ENCODE peak calls at places on chromosomes 11 and 22, in nine cellular contexts. T is OCI-LY7, C is colonic mucosa, R is lower leg skin, S is GM12865, N is fibroblast of the aortic adventitia, K is A549, A is pancreas, B is MM.1S. G is an unnamed sample.

GRCh38 chr22:19036523-19037273 is 85.5 kb downstream of the DGCR2 start:
- DNase-seq in S (no peak), N (no peak), B (no peak), C (no peak), K (peak; percentile 32), R (peak; percentile 86), T (no peak), A (no peak), G (no peak)

GRCh38 chr11:81658722-81659121 is 1074.9 kb downstream of the FAM181B start:
- DNase-seq in A (no peak), C (no peak), B (peak; percentile 54), N (peak; percentile 19), R (no peak), T (peak; percentile 44), K (peak; percentile 13), S (peak; percentile 49), G (peak; percentile 10)

GRCh38 chr11:60528465-60528864 is 13.3 kb downstream of the MS4A13 start:
- DNase-seq in T (no peak), S (peak; percentile 24), N (no peak), K (no peak), R (no peak), A (no peak), C (no peak), B (no peak), G (no peak)

GRCh38 chr22:19423906-19424500 is 7.5 kb downstream of the HIRA start:
- DNase-seq in T (no peak), R (no peak), N (no peak), K (no peak), C (no peak), B (no peak), S (no peak), A (no peak), G (no peak)

GRCh38 chr22:39475337-39475736 is 18.5 kb downstream of the MGAT3 start:
- DNase-seq in S (no peak), B (no peak), K (no peak), T (no peak), C (no peak), R (no peak), A (no peak), N (no peak), G (no peak)

GRCh38 chr11:27423125-27423524 is 49.5 kb downstream of the LGR4 start:
- DNase-seq in R (peak; percentile 94), S (no peak), N (peak; percentile 88), A (no peak), B (no peak), K (peak; percentile 66), C (peak; percentile 31), T (no peak), G (no peak)

GRCh38 chr22:36435516-36436415 is 45.7 kb downstream of the TXN2 start:
- DNase-seq in S (peak; percentile 71), B (peak; percentile 81), A (peak; percentile 86), R (no peak), K (no peak), T (no peak), N (no peak), C (peak; percentile 88), G (no peak)

GRCh38 chr11:14687943-14688627 is 44.5 kb downstream of the PDE3B start:
- DNase-seq in B (no peak), T (no peak), C (no peak), A (no peak), K (peak; percentile 16), R (no peak), S (no peak), N (no peak), G (peak; percentile 91)

GRCh38 chr11:121441533-121441932 is 10.6 kb upstream of the SORL1 start:
- DNase-seq in B (no peak), A (no peak), N (no peak), K (no peak), R (no peak), T (no peak), C (no peak), S (no peak), G (no peak)

GRCh38 chr11:63670077-63670737 is 969 bp downstream of the ATL3 start:
- DNase-seq in A (no peak), R (no peak), T (peak; percentile 17), S (peak; percentile 35), B (no peak), C (no peak), K (no peak), N (peak; percentile 70), G (no peak)

GRCh38 chr22:44594951-44595350 is 96.9 kb upstream of the RTL6 start:
- DNase-seq in R (no peak), K (no peak), S (no peak), A (no peak), C (no peak), T (no peak), B (no peak), N (no peak), G (no peak)

GRCh38 chr11:113240790-113241189 is 73.6 kb upstream of the TTC12 start:
- DNase-seq in R (no peak), C (no peak), A (no peak), B (no peak), S (no peak), T (no peak), N (no peak), K (no peak), G (no peak)

GRCh38 chr11:113234888-113235287 is 79.5 kb upstream of the TTC12 start:
- DNase-seq in T (no peak), N (no peak), A (no peak), C (no peak), R (no peak), S (no peak), B (no peak), K (no peak), G (no peak)

GRCh38 chr11:113238721-113239120 is 75.7 kb upstream of the TTC12 start:
- DNase-seq in B (no peak), T (no peak), S (no peak), A (no peak), R (no peak), N (no peak), K (no peak), C (no peak), G (no peak)

GRCh38 chr11:113240389-113240788 is 74.0 kb upstream of the TTC12 start:
- DNase-seq in N (no peak), S (no peak), R (no peak), C (no peak), K (no peak), B (no peak), T (no peak), A (no peak), G (no peak)

DNA sequence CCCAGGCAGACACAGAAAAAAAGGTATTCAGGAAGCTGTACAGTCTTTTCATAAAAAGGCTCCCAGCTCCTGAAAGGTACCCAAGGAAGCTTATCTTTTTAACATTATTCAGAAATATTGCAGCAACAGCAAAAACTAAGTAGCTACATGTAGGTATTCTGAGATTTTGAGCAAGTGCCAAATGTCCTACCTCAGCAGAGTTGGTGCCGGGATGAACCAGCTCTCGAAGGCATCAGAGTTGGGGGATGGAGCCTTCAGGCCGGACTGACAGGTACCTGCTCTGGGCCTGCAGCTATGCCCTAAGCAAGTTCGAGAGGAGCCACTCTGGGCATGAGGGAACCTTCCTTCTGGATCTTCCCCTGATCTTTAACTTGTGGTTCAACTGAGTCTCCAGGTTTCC is 77.1 kb upstream of the TTC12 start:
- DNase-seq in N (no peak), B (no peak), S (no peak), C (no peak), A (no peak), K (no peak), R (no peak), T (no peak), G (no peak)
- H3K4me3 ChIP-seq in N (no peak overlapping the region), B (no peak overlapping the region), S (no peak overlapping the region), C (no peak overlapping the region), A (no peak overlapping the region), K (no peak overlapping the region), R (no peak overlapping the region), T (no peak overlapping the region), G (no peak overlapping the region)

DNA sequence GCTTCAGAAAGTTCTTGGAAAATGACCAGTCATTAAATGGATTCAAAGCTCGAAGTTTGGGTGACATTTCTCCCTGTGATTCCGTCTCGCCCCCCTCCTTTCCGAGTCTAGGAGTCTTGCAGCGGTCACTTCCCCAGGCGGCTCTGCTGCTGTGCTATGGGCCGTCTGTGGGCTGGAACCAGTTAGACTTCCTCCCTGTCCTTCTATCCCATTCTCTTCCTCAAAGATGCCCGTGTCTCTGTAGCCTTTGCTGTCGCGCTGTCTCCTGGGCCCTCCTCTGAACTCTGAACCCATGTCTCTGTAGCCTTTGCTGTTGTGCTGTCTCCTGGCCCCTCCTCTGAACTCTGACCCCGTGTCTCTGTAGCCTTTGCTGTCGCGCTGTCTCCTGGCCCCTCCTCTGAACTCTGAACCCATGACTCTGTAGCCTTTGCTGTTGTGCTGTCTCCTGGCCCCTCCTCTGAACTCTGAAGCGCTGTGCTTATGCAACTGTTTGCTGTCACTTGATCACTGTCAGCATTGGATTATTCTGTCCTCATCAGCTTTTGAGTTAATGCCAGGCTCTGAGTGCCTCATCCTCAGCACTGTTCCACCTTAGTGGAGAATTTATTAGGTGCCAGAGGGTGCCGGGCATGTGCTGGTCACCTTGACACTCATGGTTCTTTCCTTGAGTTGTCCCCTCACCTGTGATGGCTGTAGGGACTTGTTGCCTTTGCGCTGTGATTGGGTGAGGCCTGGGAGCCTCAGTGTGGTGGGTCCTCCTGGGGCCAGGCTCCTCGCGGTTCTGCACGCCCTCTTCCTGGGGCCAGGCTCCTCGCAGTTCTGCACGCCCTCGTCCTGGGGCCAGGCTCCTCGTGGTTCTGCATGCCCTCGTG is 173.3 kb downstream of the TBC1D22A start:
- DNase-seq in T (no peak), B (no peak), K (no peak), N (no peak), R (peak; percentile 78), A (no peak), C (peak; percentile 76), S (no peak), G (peak; percentile 66)
- TF ChIP-seq CTCF in T (no peak), B (no peak), K (no peak), N (no peak), R (no peak), A (no peak), C (no peak), S (no peak), G (no peak)

DNA sequence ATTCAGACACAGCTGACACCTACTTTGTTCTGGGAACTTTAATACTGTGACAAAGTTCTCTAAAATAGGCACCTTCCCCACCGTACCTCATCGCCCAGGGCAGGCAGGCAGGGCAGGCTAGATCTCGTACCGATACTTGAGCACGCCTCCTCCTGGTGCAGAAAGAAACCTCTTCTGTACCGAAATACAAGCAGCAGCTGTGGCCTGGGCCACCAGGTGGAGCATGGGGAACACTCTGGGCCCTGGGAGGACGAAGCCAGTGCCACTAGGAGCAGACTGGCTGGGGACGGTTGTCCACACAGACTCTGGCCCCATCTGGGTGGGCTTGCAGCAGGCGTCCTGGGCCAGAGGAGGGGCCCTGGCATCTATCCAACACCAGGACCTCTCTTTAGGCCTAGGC is 12.8 kb downstream of the PMM1 start:
- DNase-seq in S (peak; percentile 64), B (no peak), A (peak; percentile 46), T (peak; percentile 64), N (peak; percentile 41), K (peak; percentile 72), C (peak; percentile 40), R (no peak), G (no peak)
- H3K4me3 ChIP-seq in S (no peak overlapping the region), B (no peak overlapping the region), A (no peak overlapping the region), T (no peak overlapping the region), N (no peak overlapping the region), K (no peak overlapping the region), C (no peak overlapping the region), R (no peak overlapping the region), G (no peak overlapping the region)

GRCh38 chr11:57249384-57250319 is 12.6 kb upstream of the APLNR start:
- DNase-seq in A (peak; percentile 32), T (peak; percentile 59), R (peak; percentile 89), S (peak; percentile 57), K (peak; percentile 68), N (peak; percentile 74), C (peak; percentile 78), B (peak; percentile 48), G (no peak)
- TF ChIP-seq CTCF in A (peak; percentile 65), T (peak; percentile 88), R (no peak), S (peak; percentile 79), K (peak; percentile 97), N (peak; percentile 86), C (peak; percentile 86), B (peak; percentile 76), G (peak; percentile 89)